ENCODE peak calls at places on chromosomes 13 and 19, in six cellular contexts. One of them, this sample, is unnamed.

GRCh38 chr13:59318320-59318930 is 845.3 kb downstream of the DIAPH3 start:
- DNase-seq in activated T-cell treated with anti-CD3 and anti-CD28 coated beads, Interleukin-2, amount 50 U/mL, for 4 hours: peak; percentile 25
- DNase-seq in T1000: peak; percentile 1
- DNase-seq in frontal cortex: peak; percentile 26
- DNase-seq in stimulated activated CD4-positive, alpha-beta T cell treated with anti-CD3 and anti-CD28 coated beads, Interleukin-12 subunit alpha, Interleukin-12 subunit beta, amount 100 ng/mL, for 4 hours: peak; percentile 52
- DNase-seq in cardiac fibroblast: peak; percentile 71
- DNase-seq in this sample: peak; percentile 41

GRCh38 chr13:29683041-29683440 is 87.6 kb upstream of the SLC7A1 start:
- DNase-seq in activated T-cell treated with anti-CD3 and anti-CD28 coated beads, Interleukin-2, amount 50 U/mL, for 4 hours: no peak
- DNase-seq in T1000: no peak
- DNase-seq in frontal cortex: no peak
- DNase-seq in stimulated activated CD4-positive, alpha-beta T cell treated with anti-CD3 and anti-CD28 coated beads, Interleukin-12 subunit alpha, Interleukin-12 subunit beta, amount 100 ng/mL, for 4 hours: no peak
- DNase-seq in cardiac fibroblast: no peak
- DNase-seq in this sample: no peak

GRCh38 chr13:46530084-46530935 is 22.7 kb upstream of the LRCH1 start:
- DNase-seq in activated T-cell treated with anti-CD3 and anti-CD28 coated beads, Interleukin-2, amount 50 U/mL, for 4 hours: no peak
- DNase-seq in T1000: no peak
- DNase-seq in frontal cortex: no peak
- DNase-seq in stimulated activated CD4-positive, alpha-beta T cell treated with anti-CD3 and anti-CD28 coated beads, Interleukin-12 subunit alpha, Interleukin-12 subunit beta, amount 100 ng/mL, for 4 hours: no peak
- DNase-seq in cardiac fibroblast: peak; percentile 33
- DNase-seq in this sample: no peak

GRCh38 chr13:112779856-112780604 is 90.2 kb downstream of the ATP11A start:
- DNase-seq in activated T-cell treated with anti-CD3 and anti-CD28 coated beads, Interleukin-2, amount 50 U/mL, for 4 hours: no peak
- DNase-seq in T1000: no peak
- DNase-seq in frontal cortex: no peak
- DNase-seq in stimulated activated CD4-positive, alpha-beta T cell treated with anti-CD3 and anti-CD28 coated beads, Interleukin-12 subunit alpha, Interleukin-12 subunit beta, amount 100 ng/mL, for 4 hours: no peak
- DNase-seq in cardiac fibroblast: no peak
- DNase-seq in this sample: no peak

GRCh38 chr19:14317157-14317556 is 64.1 kb upstream of the ADGRE5 start:
- DNase-seq in activated T-cell treated with anti-CD3 and anti-CD28 coated beads, Interleukin-2, amount 50 U/mL, for 4 hours: no peak
- DNase-seq in T1000: no peak
- DNase-seq in frontal cortex: no peak
- DNase-seq in stimulated activated CD4-positive, alpha-beta T cell treated with anti-CD3 and anti-CD28 coated beads, Interleukin-12 subunit alpha, Interleukin-12 subunit beta, amount 100 ng/mL, for 4 hours: no peak
- DNase-seq in cardiac fibroblast: no peak
- DNase-seq in this sample: no peak

GRCh38 chr13:109412232-109412935 is 374.0 kb downstream of the IRS2 start:
- DNase-seq in activated T-cell treated with anti-CD3 and anti-CD28 coated beads, Interleukin-2, amount 50 U/mL, for 4 hours: no peak
- DNase-seq in T1000: no peak
- DNase-seq in frontal cortex: peak; percentile 22
- DNase-seq in stimulated activated CD4-positive, alpha-beta T cell treated with anti-CD3 and anti-CD28 coated beads, Interleukin-12 subunit alpha, Interleukin-12 subunit beta, amount 100 ng/mL, for 4 hours: no peak
- DNase-seq in cardiac fibroblast: peak; percentile 65
- DNase-seq in this sample: no peak

GRCh38 chr13:46797468-46798237 is 692 bp upstream of the ESD start:
- DNase-seq in activated T-cell treated with anti-CD3 and anti-CD28 coated beads, Interleukin-2, amount 50 U/mL, for 4 hours: no peak
- DNase-seq in T1000: no peak
- DNase-seq in frontal cortex: no peak
- DNase-seq in stimulated activated CD4-positive, alpha-beta T cell treated with anti-CD3 and anti-CD28 coated beads, Interleukin-12 subunit alpha, Interleukin-12 subunit beta, amount 100 ng/mL, for 4 hours: no peak
- DNase-seq in cardiac fibroblast: no peak
- DNase-seq in this sample: no peak

GRCh38 chr13:35810286-35810685 is 320.9 kb downstream of the DCLK1 start:
- DNase-seq in activated T-cell treated with anti-CD3 and anti-CD28 coated beads, Interleukin-2, amount 50 U/mL, for 4 hours: no peak
- DNase-seq in T1000: no peak
- DNase-seq in frontal cortex: no peak
- DNase-seq in stimulated activated CD4-positive, alpha-beta T cell treated with anti-CD3 and anti-CD28 coated beads, Interleukin-12 subunit alpha, Interleukin-12 subunit beta, amount 100 ng/mL, for 4 hours: no peak
- DNase-seq in cardiac fibroblast: no peak
- DNase-seq in this sample: no peak

GRCh38 chr13:45331981-45332830 is 8.8 kb downstream of the TPT1 start:
- DNase-seq in activated T-cell treated with anti-CD3 and anti-CD28 coated beads, Interleukin-2, amount 50 U/mL, for 4 hours: no peak
- DNase-seq in T1000: peak; percentile 4
- DNase-seq in frontal cortex: no peak
- DNase-seq in stimulated activated CD4-positive, alpha-beta T cell treated with anti-CD3 and anti-CD28 coated beads, Interleukin-12 subunit alpha, Interleukin-12 subunit beta, amount 100 ng/mL, for 4 hours: no peak
- DNase-seq in cardiac fibroblast: peak; percentile 96
- DNase-seq in this sample: peak; percentile 85

GRCh38 chr19:46134527-46134926 is 10.0 kb upstream of the IGFL3 start:
- DNase-seq in activated T-cell treated with anti-CD3 and anti-CD28 coated beads, Interleukin-2, amount 50 U/mL, for 4 hours: no peak
- DNase-seq in T1000: no peak
- DNase-seq in frontal cortex: no peak
- DNase-seq in stimulated activated CD4-positive, alpha-beta T cell treated with anti-CD3 and anti-CD28 coated beads, Interleukin-12 subunit alpha, Interleukin-12 subunit beta, amount 100 ng/mL, for 4 hours: no peak
- DNase-seq in cardiac fibroblast: peak; percentile 13
- DNase-seq in this sample: no peak

GRCh38 chr19:53982056-53982455 is 9.4 kb upstream of the CACNG6 start:
- DNase-seq in activated T-cell treated with anti-CD3 and anti-CD28 coated beads, Interleukin-2, amount 50 U/mL, for 4 hours: no peak
- DNase-seq in T1000: no peak
- DNase-seq in frontal cortex: peak; percentile 53
- DNase-seq in stimulated activated CD4-positive, alpha-beta T cell treated with anti-CD3 and anti-CD28 coated beads, Interleukin-12 subunit alpha, Interleukin-12 subunit beta, amount 100 ng/mL, for 4 hours: no peak
- DNase-seq in cardiac fibroblast: peak; percentile 41
- DNase-seq in this sample: no peak

GRCh38 chr19:2986951-2987491 is 9.7 kb downstream of the TLE6 start:
- DNase-seq in activated T-cell treated with anti-CD3 and anti-CD28 coated beads, Interleukin-2, amount 50 U/mL, for 4 hours: no peak
- DNase-seq in T1000: no peak
- DNase-seq in frontal cortex: no peak
- DNase-seq in stimulated activated CD4-positive, alpha-beta T cell treated with anti-CD3 and anti-CD28 coated beads, Interleukin-12 subunit alpha, Interleukin-12 subunit beta, amount 100 ng/mL, for 4 hours: no peak
- DNase-seq in cardiac fibroblast: peak; percentile 34
- DNase-seq in this sample: no peak

GRCh38 chr19:17268754-17269153 is 1.5 kb downstream of the BABAM1 start:
- DNase-seq in activated T-cell treated with anti-CD3 and anti-CD28 coated beads, Interleukin-2, amount 50 U/mL, for 4 hours: no peak
- DNase-seq in T1000: no peak
- DNase-seq in frontal cortex: no peak
- DNase-seq in stimulated activated CD4-positive, alpha-beta T cell treated with anti-CD3 and anti-CD28 coated beads, Interleukin-12 subunit alpha, Interleukin-12 subunit beta, amount 100 ng/mL, for 4 hours: no peak
- DNase-seq in cardiac fibroblast: no peak
- DNase-seq in this sample: no peak

GRCh38 chr19:54047626-54048025 is 16.1 kb downstream of the VSTM1 start:
- DNase-seq in activated T-cell treated with anti-CD3 and anti-CD28 coated beads, Interleukin-2, amount 50 U/mL, for 4 hours: no peak
- DNase-seq in T1000: no peak
- DNase-seq in frontal cortex: no peak
- DNase-seq in stimulated activated CD4-positive, alpha-beta T cell treated with anti-CD3 and anti-CD28 coated beads, Interleukin-12 subunit alpha, Interleukin-12 subunit beta, amount 100 ng/mL, for 4 hours: no peak
- DNase-seq in cardiac fibroblast: no peak
- DNase-seq in this sample: no peak

GRCh38 chr13:31175847-31176536 is 14.3 kb upstream of the HSPH1 start:
- DNase-seq in activated T-cell treated with anti-CD3 and anti-CD28 coated beads, Interleukin-2, amount 50 U/mL, for 4 hours: no peak
- DNase-seq in T1000: no peak
- DNase-seq in frontal cortex: no peak
- DNase-seq in stimulated activated CD4-positive, alpha-beta T cell treated with anti-CD3 and anti-CD28 coated beads, Interleukin-12 subunit alpha, Interleukin-12 subunit beta, amount 100 ng/mL, for 4 hours: no peak
- DNase-seq in cardiac fibroblast: no peak
- DNase-seq in this sample: no peak

GRCh38 chr19:35501684-35502083 is 11.4 kb upstream of the KRTDAP start:
- DNase-seq in activated T-cell treated with anti-CD3 and anti-CD28 coated beads, Interleukin-2, amount 50 U/mL, for 4 hours: no peak
- DNase-seq in T1000: no peak
- DNase-seq in frontal cortex: no peak
- DNase-seq in stimulated activated CD4-positive, alpha-beta T cell treated with anti-CD3 and anti-CD28 coated beads, Interleukin-12 subunit alpha, Interleukin-12 subunit beta, amount 100 ng/mL, for 4 hours: no peak
- DNase-seq in cardiac fibroblast: peak; percentile 47
- DNase-seq in this sample: no peak

GRCh38 chr13:114279146-114279545 is 2.3 kb upstream of the UPF3A start:
- DNase-seq in activated T-cell treated with anti-CD3 and anti-CD28 coated beads, Interleukin-2, amount 50 U/mL, for 4 hours: no peak
- DNase-seq in T1000: no peak
- DNase-seq in frontal cortex: no peak
- DNase-seq in stimulated activated CD4-positive, alpha-beta T cell treated with anti-CD3 and anti-CD28 coated beads, Interleukin-12 subunit alpha, Interleukin-12 subunit beta, amount 100 ng/mL, for 4 hours: no peak
- DNase-seq in cardiac fibroblast: no peak
- DNase-seq in this sample: no peak

GRCh38 chr19:43469160-43469480 is 3.7 kb upstream of the LYPD3 start:
- DNase-seq in activated T-cell treated with anti-CD3 and anti-CD28 coated beads, Interleukin-2, amount 50 U/mL, for 4 hours: no peak
- DNase-seq in T1000: no peak
- DNase-seq in frontal cortex: no peak
- DNase-seq in stimulated activated CD4-positive, alpha-beta T cell treated with anti-CD3 and anti-CD28 coated beads, Interleukin-12 subunit alpha, Interleukin-12 subunit beta, amount 100 ng/mL, for 4 hours: no peak
- DNase-seq in cardiac fibroblast: no peak
- DNase-seq in this sample: no peak

GRCh38 chr13:21015284-21015683 is 46.1 kb downstream of the LATS2 start:
- DNase-seq in activated T-cell treated with anti-CD3 and anti-CD28 coated beads, Interleukin-2, amount 50 U/mL, for 4 hours: no peak
- DNase-seq in T1000: no peak
- DNase-seq in frontal cortex: no peak
- DNase-seq in stimulated activated CD4-positive, alpha-beta T cell treated with anti-CD3 and anti-CD28 coated beads, Interleukin-12 subunit alpha, Interleukin-12 subunit beta, amount 100 ng/mL, for 4 hours: no peak
- DNase-seq in cardiac fibroblast: no peak
- DNase-seq in this sample: no peak

GRCh38 chr19:51479531-51480331 is 1.4 kb downstream of the CEACAM18 start:
- DNase-seq in activated T-cell treated with anti-CD3 and anti-CD28 coated beads, Interleukin-2, amount 50 U/mL, for 4 hours: no peak
- DNase-seq in T1000: no peak
- DNase-seq in frontal cortex: no peak
- DNase-seq in stimulated activated CD4-positive, alpha-beta T cell treated with anti-CD3 and anti-CD28 coated beads, Interleukin-12 subunit alpha, Interleukin-12 subunit beta, amount 100 ng/mL, for 4 hours: peak; percentile 20
- DNase-seq in cardiac fibroblast: no peak
- DNase-seq in this sample: no peak

GRCh38 chr13:98208606-98209005 is 31.5 kb upstream of the RNF113B start:
- DNase-seq in activated T-cell treated with anti-CD3 and anti-CD28 coated beads, Interleukin-2, amount 50 U/mL, for 4 hours: no peak
- DNase-seq in T1000: no peak
- DNase-seq in frontal cortex: no peak
- DNase-seq in stimulated activated CD4-positive, alpha-beta T cell treated with anti-CD3 and anti-CD28 coated beads, Interleukin-12 subunit alpha, Interleukin-12 subunit beta, amount 100 ng/mL, for 4 hours: no peak
- DNase-seq in cardiac fibroblast: no peak
- DNase-seq in this sample: no peak

GRCh38 chr13:113930711-113931637 is 42.9 kb downstream of the C13orf46 start:
- DNase-seq in activated T-cell treated with anti-CD3 and anti-CD28 coated beads, Interleukin-2, amount 50 U/mL, for 4 hours: peak; percentile 44
- DNase-seq in T1000: no peak
- DNase-seq in frontal cortex: no peak
- DNase-seq in stimulated activated CD4-positive, alpha-beta T cell treated with anti-CD3 and anti-CD28 coated beads, Interleukin-12 subunit alpha, Interleukin-12 subunit beta, amount 100 ng/mL, for 4 hours: no peak
- DNase-seq in cardiac fibroblast: no peak
- DNase-seq in this sample: no peak

GRCh38 chr19:49475995-49476880 is 2.2 kb downstream of the FLT3LG start:
- DNase-seq in activated T-cell treated with anti-CD3 and anti-CD28 coated beads, Interleukin-2, amount 50 U/mL, for 4 hours: peak; percentile 58
- DNase-seq in T1000: no peak
- DNase-seq in frontal cortex: no peak
- DNase-seq in stimulated activated CD4-positive, alpha-beta T cell treated with anti-CD3 and anti-CD28 coated beads, Interleukin-12 subunit alpha, Interleukin-12 subunit beta, amount 100 ng/mL, for 4 hours: peak; percentile 70
- DNase-seq in cardiac fibroblast: peak; percentile 52
- DNase-seq in this sample: no peak

GRCh38 chr19:45158503-45159026 is 2.2 kb downstream of the NKPD1 start:
- DNase-seq in activated T-cell treated with anti-CD3 and anti-CD28 coated beads, Interleukin-2, amount 50 U/mL, for 4 hours: no peak
- DNase-seq in T1000: no peak
- DNase-seq in frontal cortex: no peak
- DNase-seq in stimulated activated CD4-positive, alpha-beta T cell treated with anti-CD3 and anti-CD28 coated beads, Interleukin-12 subunit alpha, Interleukin-12 subunit beta, amount 100 ng/mL, for 4 hours: no peak
- DNase-seq in cardiac fibroblast: no peak
- DNase-seq in this sample: no peak

GRCh38 chr19:47028372-47028672 is 8.7 kb downstream of the NPAS1 start:
- DNase-seq in activated T-cell treated with anti-CD3 and anti-CD28 coated beads, Interleukin-2, amount 50 U/mL, for 4 hours: no peak
- DNase-seq in T1000: no peak
- DNase-seq in frontal cortex: no peak
- DNase-seq in stimulated activated CD4-positive, alpha-beta T cell treated with anti-CD3 and anti-CD28 coated beads, Interleukin-12 subunit alpha, Interleukin-12 subunit beta, amount 100 ng/mL, for 4 hours: no peak
- DNase-seq in cardiac fibroblast: no peak
- DNase-seq in this sample: no peak

GRCh38 chr19:30690935-30691505 is 318.8 kb downstream of the ZNF536 start:
- DNase-seq in activated T-cell treated with anti-CD3 and anti-CD28 coated beads, Interleukin-2, amount 50 U/mL, for 4 hours: no peak
- DNase-seq in T1000: no peak
- DNase-seq in frontal cortex: no peak
- DNase-seq in stimulated activated CD4-positive, alpha-beta T cell treated with anti-CD3 and anti-CD28 coated beads, Interleukin-12 subunit alpha, Interleukin-12 subunit beta, amount 100 ng/mL, for 4 hours: no peak
- DNase-seq in cardiac fibroblast: no peak
- DNase-seq in this sample: no peak

GRCh38 chr19:29503140-29503758 is 22.5 kb upstream of the VSTM2B start:
- DNase-seq in activated T-cell treated with anti-CD3 and anti-CD28 coated beads, Interleukin-2, amount 50 U/mL, for 4 hours: no peak
- DNase-seq in T1000: no peak
- DNase-seq in frontal cortex: no peak
- DNase-seq in stimulated activated CD4-positive, alpha-beta T cell treated with anti-CD3 and anti-CD28 coated beads, Interleukin-12 subunit alpha, Interleukin-12 subunit beta, amount 100 ng/mL, for 4 hours: no peak
- DNase-seq in cardiac fibroblast: no peak
- DNase-seq in this sample: no peak

GRCh38 chr13:110274687-110275086 is 32.3 kb downstream of the COL4A1 start:
- DNase-seq in activated T-cell treated with anti-CD3 and anti-CD28 coated beads, Interleukin-2, amount 50 U/mL, for 4 hours: no peak
- DNase-seq in T1000: no peak
- DNase-seq in frontal cortex: no peak
- DNase-seq in stimulated activated CD4-positive, alpha-beta T cell treated with anti-CD3 and anti-CD28 coated beads, Interleukin-12 subunit alpha, Interleukin-12 subunit beta, amount 100 ng/mL, for 4 hours: no peak
- DNase-seq in cardiac fibroblast: peak; percentile 32
- DNase-seq in this sample: no peak

GRCh38 chr13:91347996-91348905 is 764 bp downstream of the MIR17HG start:
- DNase-seq in activated T-cell treated with anti-CD3 and anti-CD28 coated beads, Interleukin-2, amount 50 U/mL, for 4 hours: peak; percentile 86
- DNase-seq in T1000: no peak
- DNase-seq in frontal cortex: no peak
- DNase-seq in stimulated activated CD4-positive, alpha-beta T cell treated with anti-CD3 and anti-CD28 coated beads, Interleukin-12 subunit alpha, Interleukin-12 subunit beta, amount 100 ng/mL, for 4 hours: peak; percentile 81
- DNase-seq in cardiac fibroblast: peak; percentile 30
- DNase-seq in this sample: peak; percentile 50

GRCh38 chr19:6066661-6067646 is 43.3 kb downstream of the RFX2 start:
- DNase-seq in activated T-cell treated with anti-CD3 and anti-CD28 coated beads, Interleukin-2, amount 50 U/mL, for 4 hours: no peak
- DNase-seq in T1000: peak; percentile 46
- DNase-seq in frontal cortex: peak; percentile 75
- DNase-seq in stimulated activated CD4-positive, alpha-beta T cell treated with anti-CD3 and anti-CD28 coated beads, Interleukin-12 subunit alpha, Interleukin-12 subunit beta, amount 100 ng/mL, for 4 hours: no peak
- DNase-seq in cardiac fibroblast: peak; percentile 99
- DNase-seq in this sample: no peak

GRCh38 chr19:27794444-27795042 is 1418.4 kb downstream of the UQCRFS1 start:
- DNase-seq in activated T-cell treated with anti-CD3 and anti-CD28 coated beads, Interleukin-2, amount 50 U/mL, for 4 hours: no peak
- DNase-seq in T1000: peak; percentile 12
- DNase-seq in frontal cortex: peak; percentile 25
- DNase-seq in stimulated activated CD4-positive, alpha-beta T cell treated with anti-CD3 and anti-CD28 coated beads, Interleukin-12 subunit alpha, Interleukin-12 subunit beta, amount 100 ng/mL, for 4 hours: no peak
- DNase-seq in cardiac fibroblast: peak; percentile 54
- DNase-seq in this sample: peak; percentile 47

GRCh38 chr13:32086791-32087441 is 55.3 kb downstream of the FRY start:
- DNase-seq in activated T-cell treated with anti-CD3 and anti-CD28 coated beads, Interleukin-2, amount 50 U/mL, for 4 hours: no peak
- DNase-seq in T1000: no peak
- DNase-seq in frontal cortex: no peak
- DNase-seq in stimulated activated CD4-positive, alpha-beta T cell treated with anti-CD3 and anti-CD28 coated beads, Interleukin-12 subunit alpha, Interleukin-12 subunit beta, amount 100 ng/mL, for 4 hours: no peak
- DNase-seq in cardiac fibroblast: no peak
- DNase-seq in this sample: no peak

GRCh38 chr13:82976499-82976898 is 905.8 kb downstream of the SLITRK1 start:
- DNase-seq in activated T-cell treated with anti-CD3 and anti-CD28 coated beads, Interleukin-2, amount 50 U/mL, for 4 hours: no peak
- DNase-seq in T1000: no peak
- DNase-seq in frontal cortex: no peak
- DNase-seq in stimulated activated CD4-positive, alpha-beta T cell treated with anti-CD3 and anti-CD28 coated beads, Interleukin-12 subunit alpha, Interleukin-12 subunit beta, amount 100 ng/mL, for 4 hours: no peak
- DNase-seq in cardiac fibroblast: no peak
- DNase-seq in this sample: no peak

GRCh38 chr19:39381910-39382611 is 8.8 kb downstream of the PAF1 start:
- DNase-seq in activated T-cell treated with anti-CD3 and anti-CD28 coated beads, Interleukin-2, amount 50 U/mL, for 4 hours: no peak
- DNase-seq in T1000: no peak
- DNase-seq in frontal cortex: no peak
- DNase-seq in stimulated activated CD4-positive, alpha-beta T cell treated with anti-CD3 and anti-CD28 coated beads, Interleukin-12 subunit alpha, Interleukin-12 subunit beta, amount 100 ng/mL, for 4 hours: no peak
- DNase-seq in cardiac fibroblast: no peak
- DNase-seq in this sample: no peak

GRCh38 chr19:52297601-52298358 is 811 bp downstream of the ZNF480 start:
- DNase-seq in activated T-cell treated with anti-CD3 and anti-CD28 coated beads, Interleukin-2, amount 50 U/mL, for 4 hours: no peak
- DNase-seq in T1000: no peak
- DNase-seq in frontal cortex: no peak
- DNase-seq in stimulated activated CD4-positive, alpha-beta T cell treated with anti-CD3 and anti-CD28 coated beads, Interleukin-12 subunit alpha, Interleukin-12 subunit beta, amount 100 ng/mL, for 4 hours: no peak
- DNase-seq in cardiac fibroblast: no peak
- DNase-seq in this sample: no peak

GRCh38 chr19:53365899-53366493 is 491 bp downstream of the ZNF525 start:
- DNase-seq in activated T-cell treated with anti-CD3 and anti-CD28 coated beads, Interleukin-2, amount 50 U/mL, for 4 hours: peak; percentile 33
- DNase-seq in T1000: no peak
- DNase-seq in frontal cortex: no peak
- DNase-seq in stimulated activated CD4-positive, alpha-beta T cell treated with anti-CD3 and anti-CD28 coated beads, Interleukin-12 subunit alpha, Interleukin-12 subunit beta, amount 100 ng/mL, for 4 hours: peak; percentile 32
- DNase-seq in cardiac fibroblast: peak; percentile 17
- DNase-seq in this sample: peak; percentile 39

This sample was measured in MG63.